ENCODE peak calls at places on chromosomes 13 and 19, in eight cellular contexts. D is CD8-positive, alpha-beta memory T cell; F is stromal cell of bone marrow; C is stimulated activated CD4-positive, alpha-beta T cell treated with anti-CD3 and anti-CD28 coated beads, Interleukin-1b, Interleukin-23, amount 100 ng/mL, for 1 hour; T is LoVo; X is EH; K is NCI-H2081; Z is foreskin keratinocyte. G is an unnamed sample.

GRCh38 chr19:11446652-11447301 is 11.3 kb downstream of the PRKCSH start:
- DNase-seq in C (no peak), K (no peak), T (no peak), Z (no peak), F (no peak), D (peak), X (peak), G (peak)

GRCh38 chr19:38741670-38742069 is 2.6 kb downstream of the CAPN12 start:
- DNase-seq in X (peak), Z (no peak), D (no peak), K (no peak), F (no peak), T (no peak), C (no peak), G (no peak)

GRCh38 chr19:49017666-49018351 is 918 bp upstream of the LHB start:
- DNase-seq in X (peak), T (peak), Z (no peak), F (no peak), K (peak), D (peak), C (peak), G (peak)

GRCh38 chr13:85567909-85568308 is 231.3 kb downstream of the SLITRK6 start:
- DNase-seq in C (no peak), X (no peak), F (no peak), K (no peak), Z (no peak), T (no peak), D (no peak), G (no peak)

GRCh38 chr13:110799246-110800236 is 86.0 kb downstream of the ING1 start:
- DNase-seq in K (no peak), X (peak), D (no peak), C (no peak), T (no peak), Z (no peak), F (peak), G (no peak)

GRCh38 chr19:18636969-18637629 is at the start of gene KLHL26:
- DNase-seq in D (no peak), K (no peak), Z (no peak), T (no peak), F (no peak), X (no peak), C (no peak), G (no peak)

GRCh38 chr19:46745030-46745429 is 827 bp upstream of the FKRP start:
- DNase-seq in K (no peak), T (no peak), F (no peak), Z (no peak), C (no peak), D (no peak), X (no peak), G (no peak)

GRCh38 chr19:28940751-28941500 is 272.0 kb downstream of the UQCRFS1 start:
- DNase-seq in D (no peak), C (no peak), K (no peak), T (no peak), Z (no peak), X (peak), F (peak), G (no peak)

GRCh38 chr13:111216166-111216960 is 101.3 kb downstream of the ARHGEF7 start:
- DNase-seq in D (peak), Z (no peak), X (peak), T (no peak), C (no peak), F (no peak), K (peak), G (peak)

GRCh38 chr19:55418185-55418584 is 10.6 kb upstream of the UBE2S start:
- DNase-seq in K (peak), T (peak), X (peak), F (peak), Z (peak), C (no peak), D (peak), G (peak)

GRCh38 chr13:93740334-93740733 is 513.7 kb downstream of the GPC6 start:
- DNase-seq in F (no peak), T (no peak), K (no peak), Z (no peak), D (no peak), C (no peak), X (no peak), G (no peak)

GRCh38 chr19:10356431-10356830 is 17.0 kb upstream of the ICAM3 start:
- DNase-seq in D (no peak), T (no peak), X (no peak), K (no peak), Z (no peak), C (no peak), F (no peak), G (no peak)

GRCh38 chr13:88979465-88980180 is 1308.5 kb downstream of the SLITRK5 start:
- DNase-seq in T (no peak), C (no peak), X (no peak), K (peak), D (no peak), F (no peak), Z (peak), G (peak)

GRCh38 chr13:45975337-45975736 is 77.2 kb downstream of the ZC3H13 start:
- DNase-seq in T (no peak), K (no peak), X (no peak), C (no peak), D (no peak), Z (no peak), F (no peak), G (no peak)

GRCh38 chr13:32225494-32225931 is 89.7 kb downstream of the ZAR1L start:
- DNase-seq in X (peak), T (peak), K (no peak), C (no peak), F (no peak), D (no peak), Z (no peak), G (no peak)

GRCh38 chr19:48656840-48657474 is 11.0 kb upstream of the CA11 start:
- DNase-seq in T (peak), D (no peak), X (peak), C (no peak), F (peak), Z (peak), K (no peak), G (no peak)

GRCh38 chr19:16347706-16348105 is 23.1 kb downstream of the KLF2 start:
- DNase-seq in Z (no peak), X (no peak), D (no peak), F (no peak), C (no peak), K (no peak), T (no peak), G (no peak)

GRCh38 chr19:46844067-46844489 is 6.6 kb downstream of the AP2S1 start:
- DNase-seq in D (no peak), K (no peak), Z (no peak), X (peak), F (no peak), C (no peak), T (no peak), G (no peak)

G was measured in immature natural killer cell.